ENCODE peak calls at places on chromosomes 13 and 19, in five cellular contexts. One of them, this sample, is unnamed.

GRCh38 chr13:60611523-60611922 is 214.5 kb downstream of the TDRD3 start:
- DNase-seq in LoVo: no peak
- DNase-seq in stimulated activated CD4-positive, alpha-beta T cell treated with anti-CD3 and anti-CD28 coated beads, Interleukin-15, amount 100 ng/mL, for 24 hours: no peak
- DNase-seq in substantia nigra: no peak
- DNase-seq in GM12892: no peak
- DNase-seq in this sample: no peak

GRCh38 chr13:33775339-33776108 is 42.4 kb upstream of the RFC3 start:
- DNase-seq in stimulated activated CD4-positive, alpha-beta T cell treated with anti-CD3 and anti-CD28 coated beads, Interleukin-15, amount 100 ng/mL, for 24 hours: no peak
- DNase-seq in LoVo: no peak
- DNase-seq in GM12892: no peak
- DNase-seq in substantia nigra: no peak
- DNase-seq in this sample: no peak

GRCh38 chr19:18833849-18834643 is 2.3 kb downstream of the UPF1 start:
- DNase-seq in LoVo: no peak
- DNase-seq in substantia nigra: no peak
- DNase-seq in GM12892: no peak
- DNase-seq in stimulated activated CD4-positive, alpha-beta T cell treated with anti-CD3 and anti-CD28 coated beads, Interleukin-15, amount 100 ng/mL, for 24 hours: no peak
- DNase-seq in this sample: no peak

GRCh38 chr19:6020972-6021805 is 43.2 kb upstream of the RANBP3 start:
- DNase-seq in GM12892: no peak
- DNase-seq in substantia nigra: no peak
- DNase-seq in LoVo: no peak
- DNase-seq in stimulated activated CD4-positive, alpha-beta T cell treated with anti-CD3 and anti-CD28 coated beads, Interleukin-15, amount 100 ng/mL, for 24 hours: no peak
- DNase-seq in this sample: no peak

GRCh38 chr19:27846944-27847343 is 1366.0 kb downstream of the UQCRFS1 start:
- DNase-seq in substantia nigra: no peak
- DNase-seq in stimulated activated CD4-positive, alpha-beta T cell treated with anti-CD3 and anti-CD28 coated beads, Interleukin-15, amount 100 ng/mL, for 24 hours: no peak
- DNase-seq in LoVo: no peak
- DNase-seq in GM12892: no peak
- DNase-seq in this sample: no peak

GRCh38 chr13:39144941-39145533 is 106.8 kb downstream of the NHLRC3 start:
- DNase-seq in substantia nigra: peak; percentile 23
- DNase-seq in LoVo: peak; percentile 34
- DNase-seq in GM12892: peak; percentile 2
- DNase-seq in stimulated activated CD4-positive, alpha-beta T cell treated with anti-CD3 and anti-CD28 coated beads, Interleukin-15, amount 100 ng/mL, for 24 hours: peak; percentile 55
- DNase-seq in this sample: peak; percentile 34

GRCh38 chr13:52411629-52412028 is 5.7 kb upstream of the THSD1 start:
- DNase-seq in stimulated activated CD4-positive, alpha-beta T cell treated with anti-CD3 and anti-CD28 coated beads, Interleukin-15, amount 100 ng/mL, for 24 hours: no peak
- DNase-seq in GM12892: no peak
- DNase-seq in LoVo: no peak
- DNase-seq in substantia nigra: no peak
- DNase-seq in this sample: no peak

GRCh38 chr19:8220481-8220880 is 11.3 kb downstream of the CERS4 start:
- DNase-seq in substantia nigra: no peak
- DNase-seq in stimulated activated CD4-positive, alpha-beta T cell treated with anti-CD3 and anti-CD28 coated beads, Interleukin-15, amount 100 ng/mL, for 24 hours: no peak
- DNase-seq in GM12892: no peak
- DNase-seq in LoVo: no peak
- DNase-seq in this sample: no peak

GRCh38 chr19:6226444-6227155 is 53.2 kb downstream of the MLLT1 start:
- DNase-seq in substantia nigra: no peak
- DNase-seq in LoVo: no peak
- DNase-seq in stimulated activated CD4-positive, alpha-beta T cell treated with anti-CD3 and anti-CD28 coated beads, Interleukin-15, amount 100 ng/mL, for 24 hours: no peak
- DNase-seq in GM12892: peak; percentile 14
- DNase-seq in this sample: no peak

GRCh38 chr13:52850396-52851152 is 2.1 kb upstream of the PCDH8 start:
- DNase-seq in GM12892: peak; percentile 77
- DNase-seq in LoVo: peak; percentile 73
- DNase-seq in substantia nigra: peak; percentile 72
- DNase-seq in stimulated activated CD4-positive, alpha-beta T cell treated with anti-CD3 and anti-CD28 coated beads, Interleukin-15, amount 100 ng/mL, for 24 hours: peak; percentile 62
- DNase-seq in this sample: no peak

GRCh38 chr13:21675095-21676007 is 4.5 kb downstream of the FGF9 start:
- DNase-seq in LoVo: peak; percentile 45
- DNase-seq in GM12892: peak; percentile 19
- DNase-seq in substantia nigra: no peak
- DNase-seq in stimulated activated CD4-positive, alpha-beta T cell treated with anti-CD3 and anti-CD28 coated beads, Interleukin-15, amount 100 ng/mL, for 24 hours: peak; percentile 63
- DNase-seq in this sample: no peak

GRCh38 chr19:50794778-50795664 is 4.8 kb downstream of the ACP4 start:
- DNase-seq in LoVo: no peak
- DNase-seq in substantia nigra: no peak
- DNase-seq in stimulated activated CD4-positive, alpha-beta T cell treated with anti-CD3 and anti-CD28 coated beads, Interleukin-15, amount 100 ng/mL, for 24 hours: peak; percentile 72
- DNase-seq in GM12892: no peak
- DNase-seq in this sample: no peak

GRCh38 chr13:111947026-111947810 is 119.7 kb upstream of the SOX1 start:
- DNase-seq in GM12892: no peak
- DNase-seq in stimulated activated CD4-positive, alpha-beta T cell treated with anti-CD3 and anti-CD28 coated beads, Interleukin-15, amount 100 ng/mL, for 24 hours: no peak
- DNase-seq in substantia nigra: no peak
- DNase-seq in LoVo: no peak
- DNase-seq in this sample: no peak

GRCh38 chr19:30666301-30666803 is 294.2 kb downstream of the ZNF536 start:
- DNase-seq in GM12892: no peak
- DNase-seq in LoVo: peak; percentile 19
- DNase-seq in stimulated activated CD4-positive, alpha-beta T cell treated with anti-CD3 and anti-CD28 coated beads, Interleukin-15, amount 100 ng/mL, for 24 hours: peak; percentile 61
- DNase-seq in substantia nigra: peak; percentile 24
- DNase-seq in this sample: no peak

GRCh38 chr19:42281175-42282035 is 12.4 kb downstream of the CIC start:
- DNase-seq in LoVo: no peak
- DNase-seq in GM12892: no peak
- DNase-seq in stimulated activated CD4-positive, alpha-beta T cell treated with anti-CD3 and anti-CD28 coated beads, Interleukin-15, amount 100 ng/mL, for 24 hours: peak; percentile 50
- DNase-seq in substantia nigra: peak; percentile 87
- DNase-seq in this sample: no peak

GRCh38 chr19:56377105-56377924 is 16.0 kb downstream of the ZNF582 start:
- DNase-seq in substantia nigra: no peak
- DNase-seq in stimulated activated CD4-positive, alpha-beta T cell treated with anti-CD3 and anti-CD28 coated beads, Interleukin-15, amount 100 ng/mL, for 24 hours: no peak
- DNase-seq in GM12892: no peak
- DNase-seq in LoVo: no peak
- DNase-seq in this sample: no peak

GRCh38 chr19:46732172-46732938 is 13.5 kb upstream of the FKRP start:
- DNase-seq in LoVo: no peak
- DNase-seq in GM12892: no peak
- DNase-seq in substantia nigra: no peak
- DNase-seq in stimulated activated CD4-positive, alpha-beta T cell treated with anti-CD3 and anti-CD28 coated beads, Interleukin-15, amount 100 ng/mL, for 24 hours: no peak
- DNase-seq in this sample: no peak

GRCh38 chr13:51519839-51520238 is 64.4 kb upstream of the WDFY2 start:
- DNase-seq in GM12892: no peak
- DNase-seq in substantia nigra: no peak
- DNase-seq in LoVo: no peak
- DNase-seq in stimulated activated CD4-positive, alpha-beta T cell treated with anti-CD3 and anti-CD28 coated beads, Interleukin-15, amount 100 ng/mL, for 24 hours: no peak
- DNase-seq in this sample: no peak

GRCh38 chr19:2049741-2050348 is 1.2 kb downstream of the MKNK2 start:
- DNase-seq in GM12892: peak; percentile 62
- DNase-seq in stimulated activated CD4-positive, alpha-beta T cell treated with anti-CD3 and anti-CD28 coated beads, Interleukin-15, amount 100 ng/mL, for 24 hours: peak; percentile 75
- DNase-seq in LoVo: peak; percentile 45
- DNase-seq in substantia nigra: peak; percentile 72
- DNase-seq in this sample: no peak

GRCh38 chr19:33332248-33332647 is 29.9 kb upstream of the CEBPA start:
- DNase-seq in GM12892: no peak
- DNase-seq in substantia nigra: peak; percentile 21
- DNase-seq in stimulated activated CD4-positive, alpha-beta T cell treated with anti-CD3 and anti-CD28 coated beads, Interleukin-15, amount 100 ng/mL, for 24 hours: no peak
- DNase-seq in LoVo: no peak
- DNase-seq in this sample: no peak

GRCh38 chr19:28836366-28836765 is 376.6 kb downstream of the UQCRFS1 start:
- DNase-seq in LoVo: no peak
- DNase-seq in substantia nigra: no peak
- DNase-seq in stimulated activated CD4-positive, alpha-beta T cell treated with anti-CD3 and anti-CD28 coated beads, Interleukin-15, amount 100 ng/mL, for 24 hours: no peak
- DNase-seq in GM12892: no peak
- DNase-seq in this sample: no peak